ENCODE peak calls at places on chromosomes 13 and 19, in ten cellular contexts. One of them, this sample, is unnamed. For H3K9me3, the result is how much of the 10 kb centered on the place peaks cover.

GRCh38 chr13:52862358-52863206 is 14.1 kb upstream of the PCDH8 start:
- DNase-seq in lower lobe of right lung: no peak
- DNase-seq in OCI-LY7: peak
- DNase-seq in adrenal gland: no peak
- DNase-seq in uterus: no peak
- DNase-seq in PC-3: peak
- DNase-seq in aorta: no peak
- DNase-seq in cardiac muscle cell: peak
- DNase-seq in ascending aorta: no peak
- DNase-seq in tibial artery: no peak
- DNase-seq in this sample: no peak

GRCh38 chr13:25267715-25268114 is 19.6 kb downstream of the MTMR6 start:
- DNase-seq in tibial artery: no peak
- DNase-seq in ascending aorta: no peak
- DNase-seq in PC-3: peak
- DNase-seq in uterus: no peak
- DNase-seq in cardiac muscle cell: no peak
- DNase-seq in aorta: no peak
- DNase-seq in lower lobe of right lung: no peak
- DNase-seq in adrenal gland: no peak
- DNase-seq in OCI-LY7: peak
- DNase-seq in this sample: no peak

GRCh38 chr13:40812724-40813445 is 23.5 kb downstream of the SLC25A15 start:
- DNase-seq in PC-3: peak
- DNase-seq in ascending aorta: no peak
- DNase-seq in lower lobe of right lung: no peak
- DNase-seq in tibial artery: no peak
- DNase-seq in cardiac muscle cell: no peak
- DNase-seq in aorta: no peak
- DNase-seq in adrenal gland: no peak
- DNase-seq in OCI-LY7: no peak
- DNase-seq in uterus: no peak
- DNase-seq in this sample: no peak

GRCh38 chr13:44854264-44855060 is 134.8 kb downstream of the NUFIP1 start:
- DNase-seq in PC-3: no peak
- DNase-seq in adrenal gland: no peak
- DNase-seq in ascending aorta: no peak
- DNase-seq in tibial artery: peak
- DNase-seq in OCI-LY7: no peak
- DNase-seq in aorta: no peak
- DNase-seq in uterus: no peak
- DNase-seq in lower lobe of right lung: peak
- DNase-seq in cardiac muscle cell: peak
- DNase-seq in this sample: peak

GRCh38 chr13:30463820-30464495 is 1.8 kb downstream of the HMGB1 start:
- DNase-seq in OCI-LY7: peak
- DNase-seq in ascending aorta: peak
- DNase-seq in tibial artery: peak
- DNase-seq in adrenal gland: peak
- DNase-seq in aorta: peak
- DNase-seq in PC-3: peak
- DNase-seq in cardiac muscle cell: peak
- DNase-seq in lower lobe of right lung: peak
- DNase-seq in uterus: no peak
- DNase-seq in this sample: peak

GRCh38 chr13:46211521-46212351 is at the start of gene LRRC63:
- DNase-seq in uterus: peak
- DNase-seq in lower lobe of right lung: peak
- DNase-seq in tibial artery: peak
- DNase-seq in adrenal gland: peak
- DNase-seq in ascending aorta: peak
- DNase-seq in aorta: peak
- DNase-seq in cardiac muscle cell: peak
- DNase-seq in PC-3: peak
- DNase-seq in OCI-LY7: no peak
- DNase-seq in this sample: peak

GRCh38 chr13:31835932-31836331 is 96.6 kb downstream of the RXFP2 start:
- DNase-seq in PC-3: peak
- DNase-seq in adrenal gland: no peak
- DNase-seq in tibial artery: no peak
- DNase-seq in OCI-LY7: no peak
- DNase-seq in uterus: no peak
- DNase-seq in aorta: no peak
- DNase-seq in ascending aorta: no peak
- DNase-seq in cardiac muscle cell: no peak
- DNase-seq in lower lobe of right lung: no peak
- DNase-seq in this sample: no peak

GRCh38 chr19:34432797-34433196 is 4.6 kb downstream of the UBA2 start:
- DNase-seq in lower lobe of right lung: no peak
- DNase-seq in cardiac muscle cell: peak
- DNase-seq in PC-3: no peak
- DNase-seq in OCI-LY7: no peak
- DNase-seq in adrenal gland: no peak
- DNase-seq in aorta: peak
- DNase-seq in tibial artery: peak
- DNase-seq in ascending aorta: peak
- DNase-seq in uterus: peak
- DNase-seq in this sample: no peak

GRCh38 chr19:49056101-49056901 is 1.2 kb downstream of the CGB7 start:
- DNase-seq in cardiac muscle cell: peak
- DNase-seq in aorta: peak
- DNase-seq in OCI-LY7: peak
- DNase-seq in ascending aorta: peak
- DNase-seq in uterus: peak
- DNase-seq in tibial artery: peak
- DNase-seq in lower lobe of right lung: peak
- DNase-seq in PC-3: peak
- DNase-seq in adrenal gland: peak
- DNase-seq in this sample: peak

GRCh38 chr13:38879278-38879677 is 111.4 kb downstream of the STOML3 start:
- DNase-seq in aorta: no peak
- DNase-seq in tibial artery: no peak
- DNase-seq in lower lobe of right lung: no peak
- DNase-seq in uterus: no peak
- DNase-seq in adrenal gland: no peak
- DNase-seq in PC-3: no peak
- DNase-seq in OCI-LY7: no peak
- DNase-seq in cardiac muscle cell: peak
- DNase-seq in ascending aorta: no peak
- DNase-seq in this sample: peak

DNA sequence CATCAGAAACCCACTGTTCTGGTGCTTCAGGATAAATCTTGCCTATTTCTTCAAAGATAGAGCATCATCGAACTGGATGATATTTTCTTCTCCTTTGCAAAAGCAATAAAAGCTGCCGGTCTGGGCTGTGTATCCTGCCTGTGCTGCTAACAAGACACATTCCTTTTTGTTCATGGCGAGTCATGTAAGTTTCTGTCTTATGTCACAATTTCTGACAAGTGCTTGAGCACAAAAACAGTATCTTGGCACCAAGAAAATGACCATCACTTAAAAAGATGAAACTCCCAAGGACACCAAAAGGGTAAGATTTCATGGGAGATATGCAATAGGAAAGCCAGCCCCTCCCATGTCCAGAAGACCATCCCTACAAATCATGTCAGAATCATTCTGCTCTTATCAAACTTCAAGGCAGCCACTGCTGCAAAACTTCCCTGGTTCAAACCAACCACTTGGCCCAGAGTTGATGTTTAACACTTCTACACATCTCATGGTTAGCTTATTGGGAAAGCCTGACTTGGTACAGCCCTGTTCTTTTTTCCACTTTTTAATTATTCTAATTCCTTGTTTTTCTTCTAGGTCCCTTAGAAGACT is 375.4 kb upstream of the ZNF507 start:
- DNase-seq in lower lobe of right lung: no peak
- DNase-seq in OCI-LY7: no peak
- DNase-seq in adrenal gland: peak
- DNase-seq in PC-3: no peak
- DNase-seq in aorta: no peak
- DNase-seq in tibial artery: no peak
- DNase-seq in ascending aorta: no peak
- DNase-seq in cardiac muscle cell: peak
- DNase-seq in uterus: peak
- DNase-seq in this sample: no peak
- H3K4me3 ChIP-seq in lower lobe of right lung: no peak
- H3K4me3 ChIP-seq in OCI-LY7: no peak
- H3K4me3 ChIP-seq in adrenal gland: no peak
- H3K4me3 ChIP-seq in PC-3: no peak
- H3K4me3 ChIP-seq in aorta: no peak
- H3K4me3 ChIP-seq in tibial artery: no peak
- H3K4me3 ChIP-seq in ascending aorta: no peak
- H3K4me3 ChIP-seq in cardiac muscle cell: no peak
- H3K4me3 ChIP-seq in uterus: no peak
- H3K4me3 ChIP-seq in this sample: no peak

GRCh38 chr13:94329754-94330551 is 149.5 kb downstream of the DCT start:
- DNase-seq in tibial artery: peak
- DNase-seq in PC-3: peak
- DNase-seq in adrenal gland: no peak
- DNase-seq in cardiac muscle cell: no peak
- DNase-seq in uterus: peak
- DNase-seq in lower lobe of right lung: no peak
- DNase-seq in ascending aorta: peak
- DNase-seq in OCI-LY7: no peak
- DNase-seq in aorta: no peak
- DNase-seq in this sample: no peak
- H3K27ac ChIP-seq in tibial artery: peak
- H3K27ac ChIP-seq in PC-3: peak
- H3K27ac ChIP-seq in adrenal gland: peak
- H3K27ac ChIP-seq in cardiac muscle cell: no peak
- H3K27ac ChIP-seq in uterus: peak
- H3K27ac ChIP-seq in lower lobe of right lung: no peak
- H3K27ac ChIP-seq in ascending aorta: no peak
- H3K27ac ChIP-seq in OCI-LY7: no peak
- H3K27ac ChIP-seq in aorta: peak
- H3K27ac ChIP-seq in this sample: no peak

DNA sequence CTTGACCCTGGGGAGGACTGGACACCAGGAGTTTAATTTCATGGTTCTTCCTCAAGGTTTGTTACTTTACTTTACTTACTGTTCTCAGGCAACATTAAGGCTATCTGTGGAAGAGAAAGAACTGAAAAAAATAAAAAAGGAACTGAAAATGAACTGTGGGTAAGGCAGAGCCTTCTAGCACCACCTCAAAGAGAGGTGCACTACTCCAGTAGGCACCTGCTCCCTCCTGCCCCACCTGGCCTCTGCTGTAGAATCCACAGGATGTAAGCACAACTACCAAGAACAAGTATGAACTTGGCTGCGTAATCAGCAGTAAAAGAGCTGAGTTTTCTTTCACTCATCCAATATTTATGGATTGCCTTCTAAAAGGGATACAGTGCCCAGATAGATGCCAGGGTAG is 12.2 kb downstream of the ZNF112 start:
- DNase-seq in tibial artery: no peak
- DNase-seq in ascending aorta: no peak
- DNase-seq in adrenal gland: no peak
- DNase-seq in lower lobe of right lung: no peak
- DNase-seq in uterus: no peak
- DNase-seq in PC-3: no peak
- DNase-seq in aorta: no peak
- DNase-seq in OCI-LY7: peak
- DNase-seq in cardiac muscle cell: no peak
- DNase-seq in this sample: no peak
- H3K9me3 ChIP-seq in tibial artery: under half
- H3K9me3 ChIP-seq in ascending aorta: half or more
- H3K9me3 ChIP-seq in adrenal gland: under half
- H3K9me3 ChIP-seq in lower lobe of right lung: half or more
- H3K9me3 ChIP-seq in uterus: under half
- H3K9me3 ChIP-seq in PC-3: under half
- H3K9me3 ChIP-seq in aorta: under half
- H3K9me3 ChIP-seq in OCI-LY7: under half
- H3K9me3 ChIP-seq in cardiac muscle cell: under half
- H3K9me3 ChIP-seq in this sample: under half

GRCh38 chr13:87677334-87678234 is 6.4 kb downstream of the SLITRK5 start:
- DNase-seq in lower lobe of right lung: peak
- DNase-seq in tibial artery: no peak
- DNase-seq in PC-3: peak
- DNase-seq in uterus: no peak
- DNase-seq in adrenal gland: peak
- DNase-seq in aorta: peak
- DNase-seq in OCI-LY7: peak
- DNase-seq in cardiac muscle cell: peak
- DNase-seq in ascending aorta: no peak
- DNase-seq in this sample: no peak
- H3K4me3 ChIP-seq in lower lobe of right lung: peak
- H3K4me3 ChIP-seq in tibial artery: peak
- H3K4me3 ChIP-seq in PC-3: peak
- H3K4me3 ChIP-seq in uterus: peak
- H3K4me3 ChIP-seq in adrenal gland: no peak
- H3K4me3 ChIP-seq in aorta: no peak
- H3K4me3 ChIP-seq in OCI-LY7: peak
- H3K4me3 ChIP-seq in cardiac muscle cell: peak
- H3K4me3 ChIP-seq in ascending aorta: peak
- H3K4me3 ChIP-seq in this sample: no peak

GRCh38 chr13:111203742-111204386 is 88.8 kb downstream of the ARHGEF7 start:
- DNase-seq in aorta: no peak
- DNase-seq in cardiac muscle cell: no peak
- DNase-seq in OCI-LY7: peak
- DNase-seq in tibial artery: no peak
- DNase-seq in adrenal gland: peak
- DNase-seq in lower lobe of right lung: no peak
- DNase-seq in ascending aorta: peak
- DNase-seq in PC-3: no peak
- DNase-seq in uterus: no peak
- DNase-seq in this sample: no peak
- H3K27ac ChIP-seq in aorta: peak
- H3K27ac ChIP-seq in cardiac muscle cell: no peak
- H3K27ac ChIP-seq in OCI-LY7: peak
- H3K27ac ChIP-seq in tibial artery: peak
- H3K27ac ChIP-seq in adrenal gland: no peak
- H3K27ac ChIP-seq in lower lobe of right lung: peak
- H3K27ac ChIP-seq in ascending aorta: peak
- H3K27ac ChIP-seq in PC-3: no peak
- H3K27ac ChIP-seq in uterus: peak
- H3K27ac ChIP-seq in this sample: no peak

This sample was measured in SJCRH30.